ENCODE peak calls at places on chromosomes 1 and 21, in eight cellular contexts. B, G, R, L, Z, H, J and N are unnamed samples.

GRCh38 chr1:16112558-16113555 is 39.4 kb upstream of the FAM131C start:
- DNase-seq in L (no peak), Z (no peak), H (no peak), R (peak; percentile 49), B (no peak), G (no peak), J (no peak), N (no peak)

GRCh38 chr1:99180343-99180808 is 83.9 kb upstream of the PLPPR4 start:
- DNase-seq in G (peak; percentile 64), R (peak; percentile 67), L (peak; percentile 63), J (peak; percentile 72), B (peak; percentile 62), H (peak; percentile 90), Z (peak; percentile 81), N (peak; percentile 67)

GRCh38 chr1:3942416-3943122 is 42.5 kb upstream of the C1orf174 start:
- DNase-seq in G (no peak), L (no peak), Z (no peak), H (peak; percentile 11), J (no peak), R (no peak), B (no peak), N (no peak)

GRCh38 chr1:69919129-69919921 is 286.1 kb downstream of the LRRC40 start:
- DNase-seq in J (no peak), G (no peak), R (no peak), L (no peak), H (no peak), B (no peak), Z (no peak), N (no peak)

GRCh38 chr1:35475356-35475755 is 81.8 kb downstream of the KIAA0319L start:
- DNase-seq in L (no peak), Z (no peak), R (peak; percentile 14), H (no peak), J (no peak), B (no peak), G (no peak), N (no peak)

GRCh38 chr1:158506369-158506987 is 34.5 kb downstream of the OR10R2 start:
- DNase-seq in Z (no peak), J (no peak), B (no peak), G (no peak), R (no peak), L (no peak), H (peak; percentile 32), N (no peak)

GRCh38 chr1:153577624-153578051 is 12.0 kb upstream of the S100A2 start:
- DNase-seq in G (no peak), Z (no peak), J (no peak), L (no peak), B (no peak), H (no peak), R (no peak), N (peak; percentile 85)

GRCh38 chr21:26137379-26138060 is 33.0 kb downstream of the APP start:
- DNase-seq in B (no peak), H (peak; percentile 43), J (no peak), L (no peak), R (no peak), Z (no peak), G (no peak), N (no peak)

GRCh38 chr21:44914176-44914874 is 6.4 kb downstream of the ITGB2 start:
- DNase-seq in L (no peak), G (no peak), J (no peak), H (no peak), R (no peak), B (no peak), Z (no peak), N (no peak)

GRCh38 chr1:234950598-234950997 is 178.0 kb downstream of the TOMM20 start:
- DNase-seq in J (no peak), B (no peak), L (no peak), R (no peak), Z (no peak), G (no peak), H (no peak), N (no peak)

GRCh38 chr21:15592271-15592860 is 137.4 kb upstream of the USP25 start:
- DNase-seq in L (no peak), H (peak; percentile 89), R (peak; percentile 26), B (peak; percentile 42), J (peak; percentile 27), G (no peak), Z (no peak), N (no peak)

GRCh38 chr1:68375919-68376318 is 73.8 kb downstream of the RPE65 start:
- DNase-seq in R (peak; percentile 30), J (no peak), H (no peak), L (no peak), Z (no peak), G (no peak), B (no peak), N (no peak)

GRCh38 chr1:197911172-197911856 is 5.9 kb upstream of the LHX9 start:
- DNase-seq in B (no peak), H (no peak), J (no peak), G (no peak), L (no peak), Z (no peak), R (no peak), N (no peak)

GRCh38 chr1:206679738-206680211 is 4.9 kb upstream of the MAPKAPK2 start:
- DNase-seq in G (no peak), J (no peak), R (no peak), B (no peak), Z (no peak), H (no peak), L (no peak), N (no peak)

GRCh38 chr1:172946814-172947507 is 103.8 kb downstream of the TNFSF18 start:
- DNase-seq in R (no peak), Z (no peak), B (no peak), G (no peak), J (no peak), H (peak; percentile 59), L (no peak), N (no peak)

GRCh38 chr1:244846653-244847052 is 11.2 kb downstream of the COX20 start:
- DNase-seq in R (no peak), H (no peak), L (no peak), J (no peak), Z (no peak), B (no peak), G (no peak), N (no peak)

GRCh38 chr1:223175032-223175431 is 32.0 kb upstream of the TLR5 start:
- DNase-seq in R (no peak), Z (no peak), H (peak; percentile 62), L (peak; percentile 38), B (no peak), J (no peak), G (no peak), N (no peak)

GRCh38 chr1:213982814-213983588 is 4.8 kb upstream of the PROX1 start:
- DNase-seq in B (no peak), H (no peak), G (peak; percentile 28), L (peak; percentile 56), Z (no peak), J (no peak), R (no peak), N (no peak)

GRCh38 chr1:92832537-92833160 is 809 bp downstream of the RPL5 start:
- DNase-seq in B (no peak), J (no peak), H (no peak), Z (no peak), R (no peak), L (no peak), G (no peak), N (no peak)

GRCh38 chr21:34889287-34889536 is 159.9 kb downstream of the RUNX1 start:
- DNase-seq in Z (peak; percentile 40), J (no peak), H (peak; percentile 50), G (no peak), B (no peak), L (no peak), R (peak; percentile 69), N (peak; percentile 46)

GRCh38 chr1:182611787-182612186 is 7.6 kb upstream of the RGS16 start:
- DNase-seq in J (no peak), R (no peak), G (no peak), H (no peak), L (no peak), B (no peak), Z (no peak), N (no peak)

GRCh38 chr1:203593143-203593542 is 33.5 kb upstream of the ATP2B4 start:
- DNase-seq in Z (no peak), L (no peak), J (no peak), R (no peak), G (no peak), B (no peak), H (no peak), N (no peak)

GRCh38 chr1:160377585-160378206 is 10.8 kb downstream of the NHLH1 start:
- DNase-seq in R (peak; percentile 54), G (no peak), L (no peak), H (peak; percentile 61), Z (no peak), B (no peak), J (no peak), N (no peak)

GRCh38 chr1:216721878-216722277 is 1.4 kb downstream of the ESRRG start:
- DNase-seq in R (no peak), G (no peak), H (no peak), L (no peak), J (no peak), Z (no peak), B (no peak), N (no peak)

GRCh38 chr1:41844781-41845180 is 73.9 kb downstream of the HIVEP3 start:
- DNase-seq in R (no peak), G (no peak), H (no peak), J (no peak), Z (no peak), B (no peak), L (no peak), N (no peak)

GRCh38 chr21:26850116-26850643 is 5.0 kb upstream of the ADAMTS1 start:
- DNase-seq in B (no peak), Z (no peak), J (no peak), G (no peak), H (peak; percentile 80), R (peak; percentile 7), L (no peak), N (no peak)

GRCh38 chr1:244291867-244292180 is 159.9 kb downstream of the ADSS2 start:
- DNase-seq in J (no peak), L (no peak), B (no peak), R (no peak), G (no peak), Z (no peak), H (no peak), N (no peak)

GRCh38 chr1:56709269-56709880 is 64.3 kb downstream of the PRKAA2 start:
- DNase-seq in L (no peak), B (peak; percentile 50), J (peak; percentile 37), Z (no peak), G (no peak), H (peak; percentile 87), R (peak; percentile 23), N (no peak)

GRCh38 chr1:27563407-27564263 is 40.3 kb downstream of the AHDC1 start:
- DNase-seq in Z (no peak), J (no peak), B (no peak), R (peak; percentile 39), L (peak; percentile 93), G (no peak), H (peak; percentile 70), N (peak; percentile 93)

GRCh38 chr1:86154581-86155060 is 2.0 kb downstream of the COL24A1 start:
- DNase-seq in G (no peak), R (peak; percentile 41), Z (no peak), J (no peak), L (no peak), H (no peak), B (no peak), N (no peak)

GRCh38 chr1:76379506-76379905 is 305.0 kb downstream of the ST6GALNAC3 start:
- DNase-seq in B (no peak), H (no peak), R (peak; percentile 20), J (no peak), G (no peak), L (no peak), Z (peak; percentile 13), N (no peak)